ENCODE peak calls at places on chromosomes 12 and 14, in five cellular contexts. One of them, this sample, is unnamed.

GRCh38 chr12:113935459-113935858 is 30.7 kb downstream of the RBM19 start:
- DNase-seq in RWPE1: no peak
- DNase-seq in CD4-positive, alpha-beta T cell: no peak
- DNase-seq in left ventricle myocardium inferior: no peak
- DNase-seq in endothelial cell: no peak
- DNase-seq in this sample: no peak

GRCh38 chr14:61103541-61104339 is 122.7 kb downstream of the SLC38A6 start:
- DNase-seq in endothelial cell: no peak
- DNase-seq in RWPE1: peak
- DNase-seq in CD4-positive, alpha-beta T cell: no peak
- DNase-seq in left ventricle myocardium inferior: no peak
- DNase-seq in this sample: peak

GRCh38 chr12:77914089-77914488 is 83.4 kb downstream of the NAV3 start:
- DNase-seq in left ventricle myocardium inferior: no peak
- DNase-seq in endothelial cell: no peak
- DNase-seq in RWPE1: no peak
- DNase-seq in CD4-positive, alpha-beta T cell: no peak
- DNase-seq in this sample: no peak

GRCh38 chr12:96471368-96472040 is 17.9 kb upstream of the CFAP54 start:
- DNase-seq in CD4-positive, alpha-beta T cell: no peak
- DNase-seq in left ventricle myocardium inferior: no peak
- DNase-seq in RWPE1: no peak
- DNase-seq in endothelial cell: no peak
- DNase-seq in this sample: no peak

GRCh38 chr12:3732901-3733300 is 20.0 kb downstream of the CRACR2A start:
- DNase-seq in RWPE1: no peak
- DNase-seq in CD4-positive, alpha-beta T cell: no peak
- DNase-seq in endothelial cell: no peak
- DNase-seq in left ventricle myocardium inferior: no peak
- DNase-seq in this sample: no peak

GRCh38 chr12:113803829-113804140 is 162.3 kb downstream of the RBM19 start:
- DNase-seq in endothelial cell: no peak
- DNase-seq in CD4-positive, alpha-beta T cell: no peak
- DNase-seq in RWPE1: no peak
- DNase-seq in left ventricle myocardium inferior: no peak
- DNase-seq in this sample: no peak

GRCh38 chr12:107504503-107504885 is 181.1 kb upstream of the PWP1 start:
- DNase-seq in CD4-positive, alpha-beta T cell: no peak
- DNase-seq in endothelial cell: no peak
- DNase-seq in RWPE1: no peak
- DNase-seq in left ventricle myocardium inferior: no peak
- DNase-seq in this sample: no peak

GRCh38 chr14:93788557-93789365 is 476 bp upstream of the PRIMA1 start:
- DNase-seq in endothelial cell: peak
- DNase-seq in RWPE1: peak
- DNase-seq in left ventricle myocardium inferior: peak
- DNase-seq in CD4-positive, alpha-beta T cell: no peak
- DNase-seq in this sample: no peak

GRCh38 chr14:77004711-77005460 is 23.6 kb downstream of the IRF2BPL start:
- DNase-seq in CD4-positive, alpha-beta T cell: no peak
- DNase-seq in endothelial cell: no peak
- DNase-seq in left ventricle myocardium inferior: no peak
- DNase-seq in RWPE1: no peak
- DNase-seq in this sample: no peak

GRCh38 chr12:33438025-33438772 is 1.4 kb downstream of the SYT10 start:
- DNase-seq in CD4-positive, alpha-beta T cell: no peak
- DNase-seq in RWPE1: no peak
- DNase-seq in left ventricle myocardium inferior: no peak
- DNase-seq in endothelial cell: no peak
- DNase-seq in this sample: no peak

GRCh38 chr14:103847954-103848719 is 762 bp upstream of the PPP1R13B start:
- DNase-seq in endothelial cell: peak
- DNase-seq in left ventricle myocardium inferior: no peak
- DNase-seq in CD4-positive, alpha-beta T cell: no peak
- DNase-seq in RWPE1: no peak
- DNase-seq in this sample: no peak

GRCh38 chr14:75213172-75213571 is 36.8 kb upstream of the TMED10 start:
- DNase-seq in CD4-positive, alpha-beta T cell: no peak
- DNase-seq in RWPE1: no peak
- DNase-seq in left ventricle myocardium inferior: no peak
- DNase-seq in endothelial cell: no peak
- DNase-seq in this sample: no peak

GRCh38 chr12:120041386-120042231 is 52.6 kb downstream of the BICDL1 start:
- DNase-seq in RWPE1: no peak
- DNase-seq in CD4-positive, alpha-beta T cell: peak
- DNase-seq in left ventricle myocardium inferior: no peak
- DNase-seq in endothelial cell: no peak
- DNase-seq in this sample: no peak

GRCh38 chr12:130222519-130223255 is 60.4 kb downstream of the FZD10 start:
- DNase-seq in RWPE1: no peak
- DNase-seq in left ventricle myocardium inferior: no peak
- DNase-seq in endothelial cell: no peak
- DNase-seq in CD4-positive, alpha-beta T cell: no peak
- DNase-seq in this sample: no peak

GRCh38 chr12:24596768-24597388 is 352.0 kb downstream of the BCAT1 start:
- DNase-seq in RWPE1: peak
- DNase-seq in CD4-positive, alpha-beta T cell: no peak
- DNase-seq in left ventricle myocardium inferior: no peak
- DNase-seq in endothelial cell: no peak
- DNase-seq in this sample: peak

GRCh38 chr12:70365648-70366518 is at the start of gene KCNMB4:
- DNase-seq in left ventricle myocardium inferior: peak
- DNase-seq in endothelial cell: peak
- DNase-seq in RWPE1: peak
- DNase-seq in CD4-positive, alpha-beta T cell: peak
- DNase-seq in this sample: peak

GRCh38 chr14:64730061-64730440 is 25.8 kb downstream of the PLEKHG3 start:
- DNase-seq in endothelial cell: no peak
- DNase-seq in CD4-positive, alpha-beta T cell: no peak
- DNase-seq in RWPE1: no peak
- DNase-seq in left ventricle myocardium inferior: peak
- DNase-seq in this sample: no peak

GRCh38 chr12:68481181-68481941 is 129.3 kb upstream of the RAP1B start:
- DNase-seq in CD4-positive, alpha-beta T cell: no peak
- DNase-seq in RWPE1: no peak
- DNase-seq in endothelial cell: no peak
- DNase-seq in left ventricle myocardium inferior: no peak
- DNase-seq in this sample: peak

GRCh38 chr14:72261068-72261467 is 328.8 kb downstream of the RGS6 start:
- DNase-seq in RWPE1: no peak
- DNase-seq in CD4-positive, alpha-beta T cell: no peak
- DNase-seq in left ventricle myocardium inferior: no peak
- DNase-seq in endothelial cell: no peak
- DNase-seq in this sample: no peak

GRCh38 chr12:67306712-67307111 is 37.6 kb downstream of the CAND1 start:
- DNase-seq in left ventricle myocardium inferior: no peak
- DNase-seq in RWPE1: no peak
- DNase-seq in endothelial cell: no peak
- DNase-seq in CD4-positive, alpha-beta T cell: no peak
- DNase-seq in this sample: no peak

GRCh38 chr12:9604288-9604687 is 3.4 kb downstream of the KLRB1 start:
- DNase-seq in RWPE1: no peak
- DNase-seq in CD4-positive, alpha-beta T cell: no peak
- DNase-seq in endothelial cell: no peak
- DNase-seq in left ventricle myocardium inferior: no peak
- DNase-seq in this sample: no peak

GRCh38 chr12:105385141-105385540 is 54.6 kb downstream of the C12orf75 start:
- DNase-seq in RWPE1: no peak
- DNase-seq in CD4-positive, alpha-beta T cell: no peak
- DNase-seq in left ventricle myocardium inferior: no peak
- DNase-seq in endothelial cell: no peak
- DNase-seq in this sample: no peak

GRCh38 chr12:129193263-129193871 is 340.1 kb downstream of the GLT1D1 start:
- DNase-seq in left ventricle myocardium inferior: no peak
- DNase-seq in RWPE1: no peak
- DNase-seq in CD4-positive, alpha-beta T cell: no peak
- DNase-seq in endothelial cell: no peak
- DNase-seq in this sample: no peak

GRCh38 chr12:118038122-118038521 is 21.6 kb downstream of the RFC5 start:
- DNase-seq in CD4-positive, alpha-beta T cell: no peak
- DNase-seq in RWPE1: no peak
- DNase-seq in endothelial cell: no peak
- DNase-seq in left ventricle myocardium inferior: no peak
- DNase-seq in this sample: no peak

GRCh38 chr14:101256266-101256665 is 305.0 kb upstream of the DIO3 start:
- DNase-seq in endothelial cell: no peak
- DNase-seq in RWPE1: no peak
- DNase-seq in left ventricle myocardium inferior: no peak
- DNase-seq in CD4-positive, alpha-beta T cell: no peak
- DNase-seq in this sample: no peak

GRCh38 chr12:72264548-72265175 is 7.5 kb upstream of the TRHDE start:
- DNase-seq in RWPE1: no peak
- DNase-seq in CD4-positive, alpha-beta T cell: no peak
- DNase-seq in left ventricle myocardium inferior: no peak
- DNase-seq in endothelial cell: no peak
- DNase-seq in this sample: no peak
- TF ChIP-seq CTCF in RWPE1: peak
- TF ChIP-seq CTCF in CD4-positive, alpha-beta T cell: no peak
- TF ChIP-seq CTCF in left ventricle myocardium inferior: peak
- TF ChIP-seq CTCF in endothelial cell: peak
- TF ChIP-seq CTCF in this sample: peak

GRCh38 chr12:92570056-92570753 is 132.6 kb upstream of the PLEKHG7 start:
- DNase-seq in RWPE1: peak
- DNase-seq in endothelial cell: peak
- DNase-seq in left ventricle myocardium inferior: no peak
- DNase-seq in CD4-positive, alpha-beta T cell: no peak
- DNase-seq in this sample: peak
- TF ChIP-seq CTCF in RWPE1: peak
- TF ChIP-seq CTCF in endothelial cell: peak
- TF ChIP-seq CTCF in left ventricle myocardium inferior: peak
- TF ChIP-seq CTCF in CD4-positive, alpha-beta T cell: peak
- TF ChIP-seq CTCF in this sample: peak

GRCh38 chr12:27493260-27493935 is 30.6 kb upstream of the PPFIBP1 start:
- DNase-seq in endothelial cell: no peak
- DNase-seq in left ventricle myocardium inferior: no peak
- DNase-seq in CD4-positive, alpha-beta T cell: no peak
- DNase-seq in RWPE1: peak
- DNase-seq in this sample: no peak

GRCh38 chr12:27491226-27491625 is 32.8 kb upstream of the PPFIBP1 start:
- DNase-seq in left ventricle myocardium inferior: no peak
- DNase-seq in endothelial cell: no peak
- DNase-seq in RWPE1: no peak
- DNase-seq in CD4-positive, alpha-beta T cell: no peak
- DNase-seq in this sample: no peak

GRCh38 chr12:27486986-27487385 is 37.0 kb upstream of the PPFIBP1 start:
- DNase-seq in RWPE1: no peak
- DNase-seq in endothelial cell: no peak
- DNase-seq in left ventricle myocardium inferior: no peak
- DNase-seq in CD4-positive, alpha-beta T cell: no peak
- DNase-seq in this sample: no peak

DNA sequence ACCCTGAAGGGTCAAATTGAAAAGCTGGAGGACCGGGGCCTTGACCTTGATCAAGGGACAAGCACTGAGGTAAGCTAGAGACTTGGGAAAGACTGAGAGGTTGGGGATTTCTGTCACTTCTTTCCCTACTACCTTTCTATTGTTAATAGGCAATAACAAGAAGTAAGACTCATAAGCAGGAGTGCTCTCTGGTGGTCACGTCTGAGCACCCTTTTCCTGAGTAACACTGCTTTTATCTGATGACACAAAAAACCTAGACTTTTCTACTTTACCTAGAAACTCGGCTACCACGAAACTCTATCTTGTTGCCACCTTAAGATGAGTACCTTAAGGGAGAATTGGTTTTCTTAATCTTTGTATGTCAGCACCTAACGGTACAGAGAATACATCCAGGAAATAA is 35.5 kb upstream of the PPFIBP1 start:
- DNase-seq in left ventricle myocardium inferior: no peak
- DNase-seq in CD4-positive, alpha-beta T cell: no peak
- DNase-seq in endothelial cell: no peak
- DNase-seq in RWPE1: no peak
- DNase-seq in this sample: no peak
- TF ChIP-seq CTCF in left ventricle myocardium inferior: no peak
- TF ChIP-seq CTCF in CD4-positive, alpha-beta T cell: no peak
- TF ChIP-seq CTCF in endothelial cell: no peak
- TF ChIP-seq CTCF in RWPE1: no peak
- TF ChIP-seq CTCF in this sample: no peak

GRCh38 chr14:32560213-32560857 is 231.2 kb downstream of the AKAP6 start:
- DNase-seq in endothelial cell: peak
- DNase-seq in RWPE1: peak
- DNase-seq in CD4-positive, alpha-beta T cell: no peak
- DNase-seq in left ventricle myocardium inferior: no peak
- DNase-seq in this sample: peak
- TF ChIP-seq CTCF in endothelial cell: peak
- TF ChIP-seq CTCF in RWPE1: peak
- TF ChIP-seq CTCF in CD4-positive, alpha-beta T cell: peak
- TF ChIP-seq CTCF in left ventricle myocardium inferior: peak
- TF ChIP-seq CTCF in this sample: peak